ENCODE peak calls at places on chromosomes 7 and 10, in six cellular contexts. H, N, Q, T, B and A are unnamed samples.
A peak's percentile ranks its signal among the peaks of the same experiment; 100 is the strongest.

GRCh38 chr7:110881731-110882130 is 209.2 kb upstream of the LRRN3 start:
- DNase-seq in H (no peak), N (no peak), Q (no peak), T (no peak), B (no peak), A (no peak)

GRCh38 chr7:1427064-1427657 is 32.1 kb downstream of the MICALL2 start:
- DNase-seq in H (no peak), N (no peak), Q (no peak), T (no peak), B (no peak), A (no peak)

GRCh38 chr10:56135806-56136205 is 225.3 kb downstream of the ZWINT start:
- DNase-seq in H (no peak), N (no peak), Q (no peak), T (no peak), B (no peak), A (no peak)

GRCh38 chr7:140283472-140283871 is 106.7 kb upstream of the KDM7A start:
- DNase-seq in H (no peak), N (no peak), Q (no peak), T (no peak), B (no peak), A (no peak)

GRCh38 chr10:113533801-113534200 is 19.1 kb upstream of the HABP2 start:
- DNase-seq in H (no peak), N (no peak), Q (no peak), T (no peak), B (no peak), A (no peak)

GRCh38 chr7:140196361-140197217 is 19.8 kb upstream of the KDM7A start:
- DNase-seq in H (no peak), N (no peak), Q (no peak), T (peak; percentile 62), B (no peak), A (peak; percentile 71)

GRCh38 chr7:93016085-93016471 is 101.7 kb downstream of the SAMD9 start:
- DNase-seq in H (no peak), N (peak; percentile 45), Q (no peak), T (no peak), B (peak; percentile 11), A (no peak)

GRCh38 chr7:77985232-77985973 is 186.8 kb downstream of the PHTF2 start:
- DNase-seq in H (no peak), N (no peak), Q (no peak), T (no peak), B (no peak), A (no peak)

GRCh38 chr7:127751723-127752448 is 99.9 kb downstream of the SND1 start:
- DNase-seq in H (no peak), N (peak; percentile 45), Q (no peak), T (no peak), B (peak; percentile 6), A (no peak)

GRCh38 chr10:114694735-114695134 is 36.7 kb upstream of the ABLIM1 start:
- DNase-seq in H (peak; percentile 52), N (no peak), Q (no peak), T (no peak), B (no peak), A (no peak)

GRCh38 chr7:107661081-107661864 is 645 bp downstream of the SLC26A4 start:
- DNase-seq in H (peak; percentile 74), N (no peak), Q (peak; percentile 51), T (no peak), B (peak; percentile 35), A (peak; percentile 28)

GRCh38 chr10:114767589-114768393 is 53.8 kb upstream of the FHIP2A start:
- DNase-seq in H (no peak), N (no peak), Q (no peak), T (no peak), B (no peak), A (peak; percentile 76)

GRCh38 chr7:591856-592628 is 72.4 kb upstream of the PDGFA start:
- DNase-seq in H (no peak), N (no peak), Q (no peak), T (no peak), B (no peak), A (no peak)

GRCh38 chr10:123007558-123008378 is 827 bp downstream of the IKZF5 start:
- DNase-seq in H (peak; percentile 73), N (peak; percentile 58), Q (peak; percentile 40), T (peak; percentile 30), B (peak; percentile 57), A (peak; percentile 61)

GRCh38 chr7:101792051-101792651 is 25.3 kb upstream of the CUX1 start:
- DNase-seq in H (no peak), N (peak; percentile 76), Q (no peak), T (no peak), B (peak; percentile 14), A (no peak)